ENCODE peak calls at places on chromosomes 16 and 17, in five cellular contexts. N, G, Q, U and R are unnamed samples.

GRCh38 chr17:48621410-48622387 is 4.5 kb downstream of the HOXB9 start:
- DNase-seq in N (no peak), G (no peak), Q (no peak), U (no peak), R (no peak)

GRCh38 chr17:78127240-78127887 is 1.2 kb downstream of the TMC6 start:
- DNase-seq in N (no peak), G (no peak), Q (no peak), U (no peak), R (no peak)

GRCh38 chr17:75856062-75856681 is 1.0 kb upstream of the WBP2 start:
- DNase-seq in N (no peak), G (no peak), Q (peak), U (no peak), R (no peak)

GRCh38 chr17:63626551-63627228 is 4.5 kb downstream of the MAP3K3 start:
- DNase-seq in N (no peak), G (no peak), Q (no peak), U (no peak), R (no peak)

GRCh38 chr17:43578699-43579569 is 32.8 kb upstream of the ETV4 start:
- DNase-seq in N (peak), G (peak), Q (no peak), U (no peak), R (no peak)

GRCh38 chr17:33234930-33235685 is 58.0 kb downstream of the ASIC2 start:
- DNase-seq in N (no peak), G (no peak), Q (no peak), U (no peak), R (no peak)

GRCh38 chr16:82038941-82039340 is 3.9 kb downstream of the HSD17B2 start:
- DNase-seq in N (no peak), G (no peak), Q (no peak), U (no peak), R (no peak)

GRCh38 chr16:50680907-50681885 is at the start of gene SNX20:
- DNase-seq in N (no peak), G (peak), Q (no peak), U (no peak), R (no peak)

GRCh38 chr16:69479806-69480205 is 55.4 kb downstream of the CYB5B start:
- DNase-seq in N (no peak), G (no peak), Q (no peak), U (no peak), R (no peak)

GRCh38 chr16:49969356-49970030 is 55.5 kb upstream of the CNEP1R1 start:
- DNase-seq in N (no peak), G (no peak), Q (peak), U (no peak), R (no peak)

GRCh38 chr17:63740464-63741181 is 976 bp downstream of the STRADA start:
- DNase-seq in N (no peak), G (no peak), Q (no peak), U (no peak), R (no peak)

GRCh38 chr16:77869997-77870813 is 81.8 kb downstream of the VAT1L start:
- DNase-seq in N (no peak), G (no peak), Q (no peak), U (no peak), R (no peak)

GRCh38 chr17:64063088-64063487 is 42.7 kb upstream of the ICAM2 start:
- DNase-seq in N (no peak), G (peak), Q (no peak), U (no peak), R (no peak)

GRCh38 chr17:30234954-30235353 is 543 bp downstream of the SLC6A4 start:
- DNase-seq in N (no peak), G (peak), Q (no peak), U (no peak), R (no peak)

GRCh38 chr17:8152112-8152775 is at the start of gene PER1:
- DNase-seq in N (peak), G (peak), Q (peak), U (no peak), R (peak)

GRCh38 chr16:24309222-24309905 is 53.2 kb downstream of the CACNG3 start:
- DNase-seq in N (no peak), G (no peak), Q (no peak), U (no peak), R (peak)

GRCh38 chr16:87324411-87325275 is 7.5 kb upstream of the C16orf95 start:
- DNase-seq in N (peak), G (no peak), Q (peak), U (peak), R (no peak)

GRCh38 chr17:50331085-50331791 is 14.7 kb upstream of the XYLT2 start:
- DNase-seq in N (no peak), G (no peak), Q (no peak), U (no peak), R (no peak)

DNA sequence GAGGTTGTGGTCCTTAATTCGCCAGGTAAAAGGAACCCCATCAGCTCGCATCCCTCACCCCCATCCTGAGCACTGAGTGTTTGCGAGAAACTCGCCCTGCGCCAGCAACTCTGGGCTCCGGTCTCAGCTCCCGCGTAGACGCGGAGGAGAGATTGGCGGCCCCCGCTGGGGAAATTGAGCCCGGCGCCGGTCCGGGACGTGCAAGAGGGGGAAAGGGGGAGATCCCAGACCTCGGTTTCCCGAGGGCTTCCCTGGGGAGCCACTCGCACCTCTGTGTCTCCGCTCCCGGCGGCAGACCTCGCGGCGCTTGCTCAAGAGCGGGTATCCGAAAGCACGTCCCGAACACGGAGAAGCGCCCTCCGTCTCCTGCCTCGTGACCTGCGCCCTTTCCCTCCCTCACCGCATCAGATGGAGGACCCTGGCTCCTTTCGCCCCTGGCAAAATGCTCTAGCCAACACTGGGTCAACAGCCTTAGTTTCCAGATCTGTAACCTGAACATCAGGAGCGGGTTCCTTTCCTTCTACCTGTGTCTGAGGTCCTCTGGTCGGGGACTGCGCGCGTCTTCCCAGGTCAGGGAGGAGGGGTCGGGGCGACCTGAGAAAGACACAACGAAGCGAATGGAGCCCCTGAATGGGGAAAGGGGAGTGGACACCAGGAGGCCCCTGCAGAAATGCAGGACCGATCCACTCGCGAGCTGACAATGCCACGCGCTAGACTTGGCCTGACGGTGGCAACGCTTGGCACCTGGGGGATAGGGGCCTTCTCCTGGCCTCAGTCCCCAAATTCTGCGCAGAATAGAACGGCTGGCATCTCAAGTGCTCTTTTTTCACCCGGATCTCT is 2.9 kb upstream of the SOX9 start:
- DNase-seq in N (peak), G (no peak), Q (no peak), U (no peak), R (no peak)
- TF ChIP-seq SP1 in N (no peak), G (no peak), Q (no peak), U (no peak), R (no peak)

DNA sequence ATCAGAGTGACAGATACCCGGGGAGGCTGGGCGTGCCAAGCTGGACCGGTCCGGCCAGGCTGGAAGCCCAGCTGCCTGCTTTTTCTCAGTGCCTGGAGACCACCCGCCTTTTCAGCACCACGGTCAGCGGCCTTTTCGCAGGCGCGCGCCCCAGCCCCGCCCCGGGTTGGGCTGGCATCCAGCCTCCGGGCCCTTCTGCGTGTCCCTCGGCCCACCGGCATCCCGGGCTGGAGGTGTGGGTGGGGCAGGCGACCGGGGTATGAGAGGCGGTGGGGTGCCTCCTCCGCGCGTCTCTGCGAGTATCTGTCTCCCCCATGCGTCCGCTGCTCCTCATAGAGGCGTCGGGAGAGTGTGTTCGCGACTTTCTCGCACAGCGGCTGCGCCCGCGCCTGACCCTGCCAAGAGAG is 102.5 kb downstream of the MRM1 start:
- DNase-seq in N (peak), G (no peak), Q (peak), U (no peak), R (no peak)
- TF ChIP-seq SP1 in N (no peak), G (no peak), Q (no peak), U (peak), R (no peak)

DNA sequence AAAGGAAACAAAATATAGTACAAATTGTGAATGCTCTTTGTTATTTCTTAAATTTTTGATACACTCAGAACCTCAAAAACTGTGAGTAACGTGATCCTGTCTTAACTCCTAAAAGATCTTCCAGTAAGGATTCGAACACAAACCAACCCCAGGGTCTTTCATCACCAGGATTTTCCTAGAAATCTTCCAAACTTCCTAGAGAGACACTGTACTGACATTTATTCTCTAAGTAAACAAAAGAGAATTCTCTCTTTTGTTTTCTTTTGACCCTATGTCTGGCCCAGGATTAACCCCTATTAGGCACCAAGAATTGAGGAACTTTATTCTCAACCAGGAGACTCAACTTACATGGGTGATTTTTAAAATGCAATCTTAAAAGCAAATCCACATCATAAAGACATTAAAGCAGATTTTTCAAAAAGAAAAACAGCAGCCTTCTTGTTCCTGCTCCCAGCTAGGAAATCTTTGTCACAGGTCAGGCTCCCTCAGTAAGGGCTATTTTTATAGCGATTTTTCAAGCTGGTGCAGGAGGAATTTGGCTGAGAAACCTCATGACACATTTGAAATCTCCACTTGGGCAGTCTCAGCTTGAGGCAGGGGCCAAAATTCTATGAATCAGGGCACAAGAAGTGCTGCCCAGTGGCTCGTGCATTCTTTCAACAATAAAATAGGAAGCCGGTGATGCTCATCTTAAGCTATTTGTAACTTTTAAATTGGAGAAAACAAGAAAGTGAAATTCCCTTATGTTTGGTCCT is 6.2 kb upstream of the SMG1 start:
- DNase-seq in N (no peak), G (no peak), Q (no peak), U (no peak), R (no peak)
- TF ChIP-seq SP1 in N (no peak), G (no peak), Q (no peak), U (no peak), R (no peak)

DNA sequence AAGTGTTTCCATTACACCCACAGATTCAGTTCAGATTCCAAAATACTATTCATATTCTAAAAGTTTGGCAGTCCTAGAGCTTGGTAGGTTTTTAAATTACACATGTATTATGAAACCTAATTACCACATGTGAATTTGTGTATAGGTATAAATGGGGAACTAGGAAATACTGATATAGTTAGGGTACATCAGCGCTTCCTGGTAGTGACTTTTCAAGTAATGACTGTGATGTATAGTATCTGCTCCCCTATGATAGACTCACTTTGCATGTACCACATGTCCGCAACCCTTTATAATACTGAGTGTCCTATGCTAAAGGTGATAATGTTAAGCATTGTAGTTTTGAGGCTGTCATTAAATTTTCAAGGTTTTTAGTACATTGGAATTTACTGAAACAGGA is 22.9 kb downstream of the CDK12 start:
- DNase-seq in N (no peak), G (peak), Q (no peak), U (no peak), R (no peak)
- TF ChIP-seq SP1 in N (no peak), G (no peak), Q (no peak), U (no peak), R (no peak)

DNA sequence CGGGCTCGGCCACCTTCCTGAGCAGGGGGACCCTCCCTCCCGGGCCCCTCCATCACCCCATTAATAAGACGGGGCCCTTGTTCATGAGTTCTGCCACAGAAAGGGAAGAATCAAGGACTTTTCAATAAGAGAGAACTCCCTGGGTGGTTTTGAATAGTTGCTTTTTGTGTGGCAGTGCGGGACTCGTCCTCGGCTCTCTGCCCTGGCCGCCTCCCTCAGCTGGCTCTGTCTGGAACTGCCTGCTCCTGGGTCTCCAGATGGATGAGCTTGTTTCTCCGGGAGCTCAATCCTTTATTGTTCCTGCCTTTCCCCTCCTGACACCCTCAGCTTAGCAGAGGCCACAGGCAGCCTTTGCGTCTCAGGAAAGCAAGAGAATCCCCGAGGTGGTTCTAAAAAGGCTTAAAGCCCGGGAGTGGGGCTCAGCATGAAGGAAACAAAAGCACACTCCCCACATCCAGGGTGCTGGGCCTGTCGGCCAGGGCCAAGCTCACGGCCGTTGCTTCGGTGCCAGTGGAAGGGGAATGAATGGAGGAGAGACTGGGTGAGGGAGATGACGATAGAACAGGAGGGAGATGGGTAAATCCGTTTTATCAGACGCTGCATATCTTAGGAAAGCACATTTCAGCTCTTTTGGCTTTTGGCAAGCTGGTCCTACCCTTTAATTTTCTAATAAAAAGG is 60.2 kb downstream of the RAI1 start:
- DNase-seq in N (peak), G (no peak), Q (no peak), U (no peak), R (no peak)
- TF ChIP-seq SP1 in N (no peak), G (no peak), Q (no peak), U (no peak), R (no peak)

DNA sequence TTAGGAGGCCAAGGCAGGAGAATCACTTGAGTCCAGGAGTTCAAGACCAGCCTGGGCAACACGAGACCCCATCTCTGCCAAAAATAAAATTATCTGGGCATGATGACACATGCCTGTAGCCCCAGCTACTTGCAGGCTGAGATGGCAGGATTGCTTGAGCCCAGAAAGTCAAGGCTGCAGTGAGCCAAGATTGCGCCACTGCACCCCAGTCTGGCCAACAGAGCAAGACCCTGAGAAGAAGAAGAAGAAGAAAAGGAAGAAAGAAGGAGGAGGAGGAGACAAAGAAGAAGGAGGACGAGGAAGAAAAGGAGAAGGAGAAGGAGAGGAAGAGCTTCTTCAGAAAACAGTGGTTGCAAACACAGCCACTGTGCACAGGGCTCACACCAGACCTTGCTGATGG is 8.4 kb upstream of the DPEP3 start:
- DNase-seq in N (no peak), G (no peak), Q (no peak), U (no peak), R (no peak)
- TF ChIP-seq SP1 in N (no peak), G (no peak), Q (no peak), U (no peak), R (no peak)

GRCh38 chr17:41678907-41679739 is 9.6 kb upstream of the EIF1 start:
- DNase-seq in N (no peak), G (peak), Q (no peak), U (no peak), R (no peak)
- TF ChIP-seq SP1 in N (no peak), G (peak), Q (no peak), U (no peak), R (no peak)

DNA sequence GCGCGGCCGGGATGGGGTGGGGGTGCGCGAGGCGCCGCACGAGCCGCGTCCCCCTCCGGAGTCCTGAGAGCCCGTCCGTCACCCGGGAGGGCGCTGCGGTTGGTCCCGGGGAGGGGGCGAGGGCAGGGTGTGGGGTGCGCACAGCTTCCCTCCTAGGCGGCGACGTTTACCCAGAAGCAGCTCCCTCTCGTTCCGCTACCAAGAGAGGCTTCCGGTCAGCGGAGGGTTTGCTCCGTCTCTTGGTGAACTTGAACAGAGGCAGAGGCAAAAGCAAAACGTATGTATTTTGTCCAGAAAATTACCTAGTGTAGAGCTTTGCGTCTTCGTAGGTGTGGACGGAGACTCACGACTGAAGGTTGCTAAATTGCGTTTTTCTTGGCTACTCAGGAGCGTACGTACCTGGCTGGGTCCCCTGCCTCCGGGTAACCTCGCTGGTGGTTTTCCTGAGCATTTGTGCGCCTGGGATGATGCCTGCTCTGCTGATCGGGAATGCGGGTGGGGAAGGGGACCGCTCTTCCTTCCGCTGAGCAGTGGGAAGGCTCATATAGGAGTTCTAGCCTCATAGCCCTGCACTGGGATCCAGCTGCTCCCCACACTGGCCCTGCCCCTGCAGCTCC is 824 bp downstream of the WSCD1 start:
- DNase-seq in N (no peak), G (no peak), Q (peak), U (no peak), R (no peak)
- TF ChIP-seq SP1 in N (no peak), G (no peak), Q (no peak), U (no peak), R (no peak)

GRCh38 chr16:88732961-88733294 is 26.6 kb downstream of the CTU2 start:
- DNase-seq in N (no peak), G (no peak), Q (no peak), U (no peak), R (no peak)

GRCh38 chr16:88733630-88734360 is 27.5 kb downstream of the CTU2 start:
- DNase-seq in N (no peak), G (no peak), Q (no peak), U (no peak), R (no peak)

GRCh38 chr16:88732172-88732960 is 26.1 kb downstream of the CTU2 start:
- DNase-seq in N (no peak), G (no peak), Q (no peak), U (no peak), R (no peak)

GRCh38 chr16:88730632-88731607 is 24.6 kb downstream of the CTU2 start:
- DNase-seq in N (no peak), G (no peak), Q (no peak), U (no peak), R (no peak)

GRCh38 chr16:88731699-88732098 is 25.4 kb downstream of the CTU2 start:
- DNase-seq in N (no peak), G (no peak), Q (peak), U (no peak), R (no peak)
- TF ChIP-seq SP1 in N (no peak), G (no peak), Q (no peak), U (no peak), R (no peak)